ENCODE peak calls at places on chromosomes 2 and 18, in eight cellular contexts. X is activated T-cell treated with anti-CD3 and anti-CD28 coated beads, Interleukin-2, amount 50 U/mL, for 1 hour; H is HFFc6; S is stimulated activated naive CD8-positive, alpha-beta T cell treated with anti-CD3 and anti-CD28 coated beads, Interleukin-15, Interleukin-2, amounts not matched to agents 100 U/mL and 50 U/mL, for 24 hours; G is kidney tubule cell; I is H1; T is stimulated activated CD8-positive, alpha-beta memory T cell treated with anti-CD3 and anti-CD28 coated beads, Interleukin-15, amount 100 ng/mL, for 1 hour; A is stimulated activated CD4-positive, alpha-beta T cell treated with anti-CD3 and anti-CD28 coated beads, Interleukin-12 subunit alpha, Interleukin-12 subunit beta, amount 100 ng/mL, for 24 hours. N is an unnamed sample.
A peak's percentile ranks its signal among the peaks of the same experiment; 100 is the strongest.

GRCh38 chr18:64410685-64411084 is 261.8 kb upstream of the LINC00305 start:
- DNase-seq in T (no peak), G (no peak), I (no peak), A (no peak), S (no peak), H (no peak), X (no peak), N (no peak)

GRCh38 chr2:100708333-100708732 is 111.6 kb upstream of the NPAS2 start:
- DNase-seq in G (no peak), H (no peak), A (no peak), S (no peak), X (no peak), I (no peak), T (no peak), N (no peak)

GRCh38 chr2:98959759-98960507 is 23.9 kb upstream of the CRACDL start:
- DNase-seq in I (no peak), X (no peak), G (no peak), T (no peak), H (no peak), S (no peak), A (no peak), N (no peak)

GRCh38 chr2:8177550-8177949 is 504.3 kb upstream of the ID2 start:
- DNase-seq in A (no peak), I (no peak), S (no peak), T (no peak), G (no peak), X (no peak), H (no peak), N (no peak)

GRCh38 chr2:240451791-240452470 is 16.5 kb downstream of the GPC1 start:
- DNase-seq in T (no peak), X (no peak), I (no peak), A (no peak), S (no peak), G (no peak), H (no peak), N (no peak)

GRCh38 chr2:26687328-26687727 is 5.2 kb upstream of the KCNK3 start:
- DNase-seq in I (no peak), T (no peak), A (no peak), G (peak; percentile 12), X (no peak), S (no peak), H (no peak), N (no peak)

GRCh38 chr2:215747244-215747620 is 266.1 kb downstream of the MREG start:
- DNase-seq in X (no peak), H (no peak), T (no peak), A (no peak), S (no peak), G (peak; percentile 74), I (no peak), N (no peak)

GRCh38 chr2:54366487-54367280 is 89.4 kb upstream of the SPTBN1 start:
- DNase-seq in T (no peak), G (no peak), X (no peak), H (no peak), I (no peak), A (no peak), S (no peak), N (no peak)

GRCh38 chr18:61735564-61736102 is 157.2 kb downstream of the RNF152 start:
- DNase-seq in G (no peak), I (no peak), X (no peak), H (no peak), A (no peak), T (no peak), S (no peak), N (no peak)

GRCh38 chr18:31101148-31102019 is 837 bp downstream of the DSC2 start:
- DNase-seq in I (peak; percentile 87), G (peak; percentile 53), A (no peak), T (no peak), X (no peak), H (no peak), S (peak; percentile 14), N (no peak)

GRCh38 chr2:102619414-102620319 is at the start of gene SLC9A2:
- DNase-seq in S (peak; percentile 12), A (no peak), X (no peak), H (no peak), I (peak; percentile 77), T (no peak), G (peak; percentile 38), N (no peak)

GRCh38 chr2:113114224-113114945 is 13.0 kb upstream of the IL1RN start:
- DNase-seq in X (no peak), G (no peak), S (no peak), I (peak; percentile 0), A (no peak), T (no peak), H (no peak), N (no peak)

GRCh38 chr2:84912984-84913383 is 7.5 kb downstream of the TMSB10 start:
- DNase-seq in X (no peak), H (no peak), G (no peak), S (no peak), I (no peak), T (no peak), A (no peak), N (no peak)

GRCh38 chr18:7196421-7196820 is 34.5 kb upstream of the LRRC30 start:
- DNase-seq in X (no peak), H (no peak), T (no peak), A (no peak), S (no peak), G (no peak), I (no peak), N (no peak)

GRCh38 chr18:80106482-80107051 is 2.5 kb upstream of the ADNP2 start:
- DNase-seq in I (no peak), X (no peak), H (no peak), A (no peak), S (no peak), T (no peak), G (peak; percentile 30), N (no peak)

GRCh38 chr2:11123001-11123809 is 32.1 kb upstream of the SLC66A3 start:
- DNase-seq in A (no peak), T (no peak), S (no peak), H (no peak), I (no peak), X (no peak), G (no peak), N (no peak)

GRCh38 chr2:10344105-10345066 is 41.7 kb downstream of the HPCAL1 start:
- DNase-seq in I (no peak), H (no peak), X (no peak), A (no peak), T (no peak), G (no peak), S (no peak), N (no peak)

GRCh38 chr18:23226386-23226785 is 91.1 kb downstream of the CABLES1 start:
- DNase-seq in I (no peak), G (no peak), T (no peak), X (no peak), H (peak; percentile 15), S (no peak), A (no peak), N (no peak)

GRCh38 chr2:235094457-235094856 is 142.6 kb downstream of the SH3BP4 start:
- DNase-seq in H (no peak), I (no peak), X (no peak), A (no peak), G (no peak), S (no peak), T (no peak), N (no peak)

GRCh38 chr2:237715459-237715947 is 83.1 kb upstream of the RBM44 start:
- DNase-seq in H (no peak), S (no peak), A (no peak), G (peak; percentile 71), I (no peak), X (peak; percentile 15), T (no peak), N (no peak)

GRCh38 chr2:241770185-241770935 is 6.3 kb upstream of the GAL3ST2 start:
- DNase-seq in S (no peak), A (no peak), X (no peak), T (no peak), G (no peak), I (peak; percentile 47), H (no peak), N (no peak)

GRCh38 chr2:68743531-68743930 is 8.9 kb downstream of the ARHGAP25 start:
- DNase-seq in H (no peak), T (no peak), A (no peak), X (no peak), G (no peak), S (no peak), I (peak; percentile 23), N (no peak)

GRCh38 chr2:66432801-66433694 is 1.9 kb upstream of the MEIS1 start:
- DNase-seq in S (no peak), H (peak; percentile 96), A (no peak), X (no peak), T (no peak), I (peak; percentile 88), G (peak; percentile 94), N (peak; percentile 94)

N was measured in AG04450.